ENCODE peak calls at places on chromosomes 16 and 17, in nine cellular contexts. Q, B, Z, X, V, M, R, K and L are unnamed samples.

GRCh38 chr17:28416703-28417311 is 10.8 kb upstream of the SLC46A1 start:
- DNase-seq in B (peak), Q (peak), K (peak), X (peak), M (peak), V (no peak), Z (no peak), R (peak), L (peak)

GRCh38 chr17:21039839-21040575 is 2.8 kb downstream of the USP22 start:
- DNase-seq in K (peak), Q (no peak), M (no peak), B (peak), R (no peak), X (peak), Z (no peak), V (no peak), L (peak)

GRCh38 chr17:80195671-80196529 is 24.2 kb downstream of the SGSH start:
- DNase-seq in B (peak), Z (no peak), M (no peak), R (peak), V (no peak), X (peak), K (peak), Q (no peak), L (no peak)

GRCh38 chr17:66675273-66675990 is 159.5 kb upstream of the CACNG5 start:
- DNase-seq in Q (no peak), M (no peak), R (no peak), K (no peak), B (no peak), X (no peak), V (no peak), Z (no peak), L (no peak)

GRCh38 chr17:30235386-30236296 is at the start of gene SLC6A4:
- DNase-seq in R (no peak), Q (no peak), X (peak), B (peak), V (no peak), M (no peak), K (no peak), Z (no peak), L (no peak)

GRCh38 chr16:3071655-3072054 is 6.2 kb downstream of the IL32 start:
- DNase-seq in Z (no peak), K (no peak), R (no peak), M (no peak), X (no peak), V (no peak), B (no peak), Q (no peak), L (peak)

GRCh38 chr17:32894245-32894644 is 17.3 kb upstream of the MYO1D start:
- DNase-seq in X (no peak), M (no peak), Z (no peak), Q (no peak), V (no peak), B (no peak), R (no peak), K (no peak), L (peak)

GRCh38 chr17:20206068-20206467 is 196.9 kb downstream of the SPECC1 start:
- DNase-seq in B (peak), M (no peak), Q (no peak), X (no peak), K (no peak), R (no peak), V (no peak), Z (no peak), L (peak)

GRCh38 chr16:83851473-83851872 is 43.7 kb downstream of the HSBP1 start:
- DNase-seq in V (no peak), B (no peak), Z (no peak), X (no peak), M (no peak), Q (no peak), R (no peak), K (no peak), L (no peak)

GRCh38 chr17:79322216-79323123 is 247.8 kb downstream of the ENGASE start:
- DNase-seq in Q (no peak), M (no peak), Z (no peak), R (no peak), V (no peak), K (no peak), B (no peak), X (no peak), L (no peak)

GRCh38 chr16:50303041-50303604 is 36.8 kb downstream of the ADCY7 start:
- DNase-seq in Q (no peak), R (no peak), B (no peak), Z (no peak), M (no peak), K (no peak), X (no peak), V (no peak), L (no peak)